ENCODE peak calls at places on chromosomes 4 and X, in eight cellular contexts. Q is heart left ventricle, G is lower lobe of right lung, J is cardiac muscle cell, M is mammary epithelial cell, T is AG09309, U is tibial artery, P is left lung. W is an unnamed sample.

GRCh38 chr4:35697203-35697736 is 547.0 kb downstream of the ARAP2 start:
- DNase-seq in U (no peak), J (no peak), M (no peak), T (no peak), G (no peak), Q (no peak), P (no peak), W (no peak)

GRCh38 chr4:1009647-1010521 is 1.5 kb upstream of the FGFRL1 start:
- DNase-seq in M (peak; percentile 38), T (no peak), P (peak; percentile 93), Q (peak; percentile 78), G (peak; percentile 79), U (peak; percentile 55), J (peak; percentile 83), W (no peak)

GRCh38 chr4:104596189-104596588 is 101.5 kb upstream of the CXXC4 start:
- DNase-seq in M (no peak), Q (no peak), T (no peak), P (no peak), J (no peak), U (no peak), G (no peak), W (no peak)

GRCh38 chr4:168374772-168375523 is 56.4 kb upstream of the DDX60 start:
- DNase-seq in Q (no peak), U (no peak), J (no peak), P (no peak), M (no peak), T (no peak), G (no peak), W (no peak)

GRCh38 chr4:139768913-139769312 is 103.3 kb downstream of the MGST2 start:
- DNase-seq in J (no peak), T (no peak), P (no peak), Q (no peak), M (no peak), U (no peak), G (no peak), W (no peak)

GRCh38 chrX:65679071-65679540 is 11.7 kb downstream of the MSN start:
- DNase-seq in Q (no peak), P (no peak), J (no peak), T (no peak), G (no peak), U (no peak), M (peak; percentile 77), W (no peak)

GRCh38 chr4:48939785-48940184 is 33.2 kb upstream of the OCIAD2 start:
- DNase-seq in G (no peak), U (no peak), J (no peak), T (peak; percentile 50), M (peak; percentile 91), P (no peak), Q (no peak), W (peak; percentile 71)

GRCh38 chr4:92387459-92388069 is 83.8 kb downstream of the GRID2 start:
- DNase-seq in M (peak; percentile 25), U (no peak), G (no peak), T (no peak), P (no peak), Q (no peak), J (peak; percentile 70), W (peak; percentile 3)

GRCh38 chr4:128528793-128529553 is 241.4 kb upstream of the PGRMC2 start:
- DNase-seq in P (no peak), U (peak; percentile 65), T (peak; percentile 97), M (peak; percentile 85), J (peak; percentile 67), Q (peak; percentile 35), G (no peak), W (peak; percentile 90)

GRCh38 chr4:146210890-146211289 is 3.4 kb upstream of the REELD1 start:
- DNase-seq in P (no peak), T (no peak), M (no peak), J (no peak), U (no peak), G (no peak), Q (no peak), W (no peak)

GRCh38 chr4:80026080-80026479 is 46.9 kb downstream of the ANTXR2 start:
- DNase-seq in P (no peak), T (no peak), G (no peak), M (no peak), Q (no peak), U (no peak), J (no peak), W (no peak)

GRCh38 chr4:43163101-43163792 is 270.7 kb downstream of the GRXCR1 start:
- DNase-seq in Q (no peak), G (no peak), U (no peak), M (no peak), T (no peak), P (no peak), J (no peak), W (no peak)

GRCh38 chr4:161336016-161336415 is 827.8 kb downstream of the FSTL5 start:
- DNase-seq in P (no peak), G (no peak), M (no peak), U (no peak), J (no peak), T (no peak), Q (no peak), W (peak; percentile 17)

GRCh38 chrX:74179071-74179470 is 124.9 kb upstream of the ZCCHC13 start:
- DNase-seq in T (peak; percentile 16), G (no peak), P (no peak), Q (no peak), M (no peak), J (no peak), U (no peak), W (no peak)

GRCh38 chrX:107676559-107677378 is 48.5 kb downstream of the PRPS1 start:
- DNase-seq in G (peak; percentile 93), T (peak; percentile 58), J (peak; percentile 48), M (peak; percentile 93), U (peak; percentile 90), P (peak; percentile 95), Q (peak; percentile 83), W (peak; percentile 78)

GRCh38 chr4:78525559-78525958 is 26.0 kb upstream of the ANXA3 start:
- DNase-seq in M (no peak), P (no peak), G (no peak), T (no peak), Q (no peak), J (no peak), U (no peak), W (no peak)

GRCh38 chr4:47598320-47598719 is 113.2 kb downstream of the ATP10D start:
- DNase-seq in P (no peak), T (no peak), Q (no peak), G (no peak), U (no peak), J (no peak), M (peak; percentile 58), W (no peak)

GRCh38 chr4:5998333-5998936 is 19.8 kb downstream of the C4orf50 start:
- DNase-seq in G (no peak), M (peak; percentile 20), J (peak; percentile 80), P (peak; percentile 45), T (peak; percentile 10), U (peak; percentile 48), Q (peak; percentile 47), W (peak; percentile 29)

GRCh38 chrX:135411893-135412292 is 9.9 kb upstream of the SMIM10L2A start:
- DNase-seq in P (no peak), G (no peak), U (no peak), J (no peak), Q (no peak), M (peak; percentile 44), T (no peak), W (no peak)

GRCh38 chr4:168560184-168560834 is 63.5 kb downstream of the PALLD start:
- DNase-seq in T (no peak), P (no peak), U (no peak), G (no peak), Q (no peak), M (peak; percentile 54), J (peak; percentile 53), W (peak; percentile 44)

GRCh38 chrX:79259073-79259689 is 108.0 kb downstream of the ITM2A start:
- DNase-seq in P (no peak), G (no peak), U (no peak), M (no peak), Q (peak; percentile 20), T (no peak), J (no peak), W (no peak)

GRCh38 chr4:77880784-77881183 is 18.2 kb downstream of the MRPL1 start:
- DNase-seq in G (no peak), Q (no peak), T (no peak), P (no peak), J (no peak), M (peak; percentile 91), U (no peak), W (no peak)

GRCh38 chr4:121651597-121651996 is 45.2 kb downstream of the ANXA5 start:
- DNase-seq in U (no peak), P (no peak), G (no peak), T (no peak), Q (no peak), M (no peak), J (no peak), W (no peak)

GRCh38 chrX:111761578-111762135 is 80.7 kb downstream of the ALG13 start:
- DNase-seq in U (no peak), T (no peak), G (no peak), M (no peak), Q (no peak), P (no peak), J (no peak), W (no peak)
- H3K4me3 ChIP-seq in U (no peak overlapping the region), T (no peak overlapping the region), G (no peak overlapping the region), M (no peak overlapping the region), Q (no peak overlapping the region), P (no peak overlapping the region), J (no peak overlapping the region), W (no peak overlapping the region)

DNA sequence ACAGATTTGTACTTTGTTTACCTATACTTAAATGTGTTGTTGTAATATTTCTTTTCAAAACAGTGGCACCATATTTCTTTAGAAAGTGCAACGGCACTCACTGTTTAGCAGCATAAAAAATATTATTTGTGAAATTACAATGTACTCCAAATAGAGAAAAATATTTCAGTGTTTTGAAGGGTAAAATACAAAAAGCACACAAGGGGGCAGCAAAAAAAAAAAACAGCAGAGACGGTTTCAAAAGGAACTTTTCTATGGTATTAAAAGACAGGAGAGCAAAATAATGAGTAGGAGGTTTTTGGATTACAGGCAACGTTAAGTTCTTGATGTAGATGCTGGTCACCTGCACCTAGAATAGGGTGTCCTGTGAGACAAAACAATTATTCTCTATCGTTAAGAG is 2.0 kb downstream of the NUDT11 start:
- DNase-seq in G (no peak), P (no peak), J (no peak), M (no peak), T (no peak), Q (no peak), U (no peak), W (no peak)
- TF ChIP-seq CTCF in G (no peak), P (no peak), J (peak; percentile 16), M (peak; percentile 4), T (peak; percentile 22), Q (no peak), U (no peak), W (no peak)

DNA sequence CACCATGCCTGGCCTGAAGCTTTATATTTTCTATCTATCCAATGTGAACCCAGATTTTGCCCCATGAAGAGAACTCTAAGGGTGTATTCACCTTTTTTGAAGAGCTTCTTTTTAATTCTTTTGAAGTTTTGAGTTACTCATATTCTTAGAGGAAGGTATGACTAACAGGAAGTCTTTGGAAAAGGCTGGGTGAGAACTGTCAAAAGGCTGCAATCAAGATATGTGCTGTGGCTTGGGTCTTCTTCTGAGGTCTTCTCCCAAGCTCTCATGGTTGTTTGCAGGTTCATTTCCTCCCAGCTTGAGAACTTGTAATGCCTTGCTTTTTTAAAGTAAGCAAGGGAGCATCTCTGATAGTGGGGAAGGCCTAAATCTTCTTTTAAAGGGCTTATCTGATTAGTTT is 3.1 kb upstream of the C4orf17 start:
- DNase-seq in T (no peak), Q (no peak), U (no peak), M (peak; percentile 35), P (no peak), G (no peak), J (no peak), W (no peak)
- H3K4me3 ChIP-seq in T (no peak overlapping the region), Q (no peak overlapping the region), U (no peak overlapping the region), M (no peak overlapping the region), P (no peak overlapping the region), G (no peak overlapping the region), J (no peak overlapping the region), W (no peak overlapping the region)

GRCh38 chrX:7233632-7234406 is 85.9 kb upstream of the PUDP start:
- DNase-seq in J (no peak), G (no peak), U (no peak), Q (no peak), P (no peak), T (no peak), M (no peak), W (no peak)
- TF ChIP-seq CTCF in J (no peak), G (no peak), U (no peak), Q (no peak), P (no peak), T (no peak), M (no peak), W (no peak)

W was measured in HFF-Myc.